ENCODE peak calls at places on chromosomes 1 and 21, in seven cellular contexts. One of them, this sample, is unnamed.

GRCh38 chr1:9229549-9229948 is 5.0 kb upstream of the H6PD start:
- DNase-seq in GM12864: no peak
- DNase-seq in CD8-positive, alpha-beta T cell: no peak
- DNase-seq in endothelial cell: no peak
- DNase-seq in fibroblast of villous mesenchyme: no peak
- DNase-seq in cardiac muscle cell: no peak
- DNase-seq in HCT116: no peak
- DNase-seq in this sample: no peak

GRCh38 chr1:183881387-183882084 is 76.6 kb downstream of the RGL1 start:
- DNase-seq in HCT116: no peak
- DNase-seq in endothelial cell: peak
- DNase-seq in CD8-positive, alpha-beta T cell: no peak
- DNase-seq in fibroblast of villous mesenchyme: peak
- DNase-seq in cardiac muscle cell: peak
- DNase-seq in GM12864: no peak
- DNase-seq in this sample: peak

GRCh38 chr1:166952002-166952746 is 23.2 kb downstream of the ILDR2 start:
- DNase-seq in GM12864: no peak
- DNase-seq in endothelial cell: no peak
- DNase-seq in fibroblast of villous mesenchyme: peak
- DNase-seq in CD8-positive, alpha-beta T cell: no peak
- DNase-seq in cardiac muscle cell: no peak
- DNase-seq in HCT116: peak
- DNase-seq in this sample: no peak

GRCh38 chr1:204819495-204819894 is 51.2 kb upstream of the NFASC start:
- DNase-seq in CD8-positive, alpha-beta T cell: no peak
- DNase-seq in cardiac muscle cell: no peak
- DNase-seq in GM12864: no peak
- DNase-seq in fibroblast of villous mesenchyme: no peak
- DNase-seq in HCT116: no peak
- DNase-seq in endothelial cell: no peak
- DNase-seq in this sample: no peak

GRCh38 chr1:33300673-33301072 is 20.2 kb downstream of the A3GALT2 start:
- DNase-seq in fibroblast of villous mesenchyme: peak
- DNase-seq in HCT116: no peak
- DNase-seq in cardiac muscle cell: no peak
- DNase-seq in CD8-positive, alpha-beta T cell: no peak
- DNase-seq in endothelial cell: no peak
- DNase-seq in GM12864: no peak
- DNase-seq in this sample: no peak

GRCh38 chr1:66335859-66336640 is 197.9 kb upstream of the SGIP1 start:
- DNase-seq in HCT116: no peak
- DNase-seq in fibroblast of villous mesenchyme: peak
- DNase-seq in cardiac muscle cell: no peak
- DNase-seq in GM12864: peak
- DNase-seq in endothelial cell: peak
- DNase-seq in CD8-positive, alpha-beta T cell: peak
- DNase-seq in this sample: no peak

GRCh38 chr1:235423214-235423652 is 56.0 kb downstream of the TBCE start:
- DNase-seq in HCT116: no peak
- DNase-seq in GM12864: no peak
- DNase-seq in endothelial cell: no peak
- DNase-seq in fibroblast of villous mesenchyme: no peak
- DNase-seq in cardiac muscle cell: no peak
- DNase-seq in CD8-positive, alpha-beta T cell: peak
- DNase-seq in this sample: no peak

GRCh38 chr1:211133393-211133840 is 531 bp downstream of the KCNH1 start:
- DNase-seq in GM12864: no peak
- DNase-seq in CD8-positive, alpha-beta T cell: peak
- DNase-seq in endothelial cell: peak
- DNase-seq in HCT116: no peak
- DNase-seq in cardiac muscle cell: peak
- DNase-seq in fibroblast of villous mesenchyme: no peak
- DNase-seq in this sample: no peak

GRCh38 chr1:89483010-89483756 is 41.4 kb upstream of the LRRC8B start:
- DNase-seq in HCT116: peak
- DNase-seq in GM12864: peak
- DNase-seq in endothelial cell: peak
- DNase-seq in cardiac muscle cell: peak
- DNase-seq in fibroblast of villous mesenchyme: peak
- DNase-seq in CD8-positive, alpha-beta T cell: peak
- DNase-seq in this sample: peak

GRCh38 chr1:83761084-83761760 is 237.7 kb downstream of the TTLL7 start:
- DNase-seq in CD8-positive, alpha-beta T cell: no peak
- DNase-seq in fibroblast of villous mesenchyme: no peak
- DNase-seq in GM12864: peak
- DNase-seq in endothelial cell: no peak
- DNase-seq in HCT116: no peak
- DNase-seq in cardiac muscle cell: peak
- DNase-seq in this sample: no peak

GRCh38 chr1:171868217-171868616 is 26.9 kb downstream of the DNM3 start:
- DNase-seq in HCT116: no peak
- DNase-seq in fibroblast of villous mesenchyme: no peak
- DNase-seq in CD8-positive, alpha-beta T cell: no peak
- DNase-seq in GM12864: no peak
- DNase-seq in endothelial cell: no peak
- DNase-seq in cardiac muscle cell: no peak
- DNase-seq in this sample: no peak

GRCh38 chr1:111789077-111789476 is 33.4 kb downstream of the DDX20 start:
- DNase-seq in fibroblast of villous mesenchyme: peak
- DNase-seq in cardiac muscle cell: no peak
- DNase-seq in CD8-positive, alpha-beta T cell: no peak
- DNase-seq in endothelial cell: no peak
- DNase-seq in HCT116: no peak
- DNase-seq in GM12864: no peak
- DNase-seq in this sample: no peak

GRCh38 chr1:196517193-196517592 is 91.0 kb downstream of the KCNT2 start:
- DNase-seq in HCT116: no peak
- DNase-seq in CD8-positive, alpha-beta T cell: no peak
- DNase-seq in cardiac muscle cell: no peak
- DNase-seq in fibroblast of villous mesenchyme: no peak
- DNase-seq in GM12864: no peak
- DNase-seq in endothelial cell: no peak
- DNase-seq in this sample: no peak

GRCh38 chr1:118113261-118113660 is 71.8 kb downstream of the SPAG17 start:
- DNase-seq in cardiac muscle cell: no peak
- DNase-seq in fibroblast of villous mesenchyme: no peak
- DNase-seq in endothelial cell: no peak
- DNase-seq in CD8-positive, alpha-beta T cell: no peak
- DNase-seq in HCT116: no peak
- DNase-seq in GM12864: no peak
- DNase-seq in this sample: no peak

GRCh38 chr21:41961282-41961701 is 7.5 kb upstream of the C2CD2 start:
- DNase-seq in HCT116: no peak
- DNase-seq in endothelial cell: no peak
- DNase-seq in GM12864: no peak
- DNase-seq in fibroblast of villous mesenchyme: no peak
- DNase-seq in cardiac muscle cell: no peak
- DNase-seq in CD8-positive, alpha-beta T cell: no peak
- DNase-seq in this sample: no peak

GRCh38 chr1:80445021-80445420 is 1355.7 kb upstream of the ADGRL2 start:
- DNase-seq in endothelial cell: no peak
- DNase-seq in cardiac muscle cell: no peak
- DNase-seq in GM12864: no peak
- DNase-seq in HCT116: peak
- DNase-seq in CD8-positive, alpha-beta T cell: no peak
- DNase-seq in fibroblast of villous mesenchyme: no peak
- DNase-seq in this sample: no peak

GRCh38 chr21:15774590-15774989 is 44.8 kb downstream of the USP25 start:
- DNase-seq in fibroblast of villous mesenchyme: peak
- DNase-seq in cardiac muscle cell: no peak
- DNase-seq in CD8-positive, alpha-beta T cell: no peak
- DNase-seq in endothelial cell: no peak
- DNase-seq in GM12864: no peak
- DNase-seq in HCT116: no peak
- DNase-seq in this sample: no peak

GRCh38 chr21:29240136-29240535 is 58.6 kb upstream of the BACH1 start:
- DNase-seq in HCT116: no peak
- DNase-seq in fibroblast of villous mesenchyme: no peak
- DNase-seq in endothelial cell: no peak
- DNase-seq in CD8-positive, alpha-beta T cell: no peak
- DNase-seq in GM12864: no peak
- DNase-seq in cardiac muscle cell: no peak
- DNase-seq in this sample: no peak

GRCh38 chr1:45828841-45829240 is 25.4 kb downstream of the MAST2 start:
- DNase-seq in CD8-positive, alpha-beta T cell: no peak
- DNase-seq in HCT116: no peak
- DNase-seq in fibroblast of villous mesenchyme: no peak
- DNase-seq in GM12864: no peak
- DNase-seq in cardiac muscle cell: no peak
- DNase-seq in endothelial cell: no peak
- DNase-seq in this sample: no peak

GRCh38 chr1:31669786-31670582 is 25.3 kb upstream of the PEF1 start:
- DNase-seq in GM12864: no peak
- DNase-seq in CD8-positive, alpha-beta T cell: peak
- DNase-seq in fibroblast of villous mesenchyme: peak
- DNase-seq in HCT116: peak
- DNase-seq in endothelial cell: no peak
- DNase-seq in cardiac muscle cell: peak
- DNase-seq in this sample: no peak

GRCh38 chr1:15116966-15117365 is 36.6 kb upstream of the TMEM51 start:
- DNase-seq in GM12864: no peak
- DNase-seq in endothelial cell: no peak
- DNase-seq in cardiac muscle cell: peak
- DNase-seq in HCT116: no peak
- DNase-seq in fibroblast of villous mesenchyme: no peak
- DNase-seq in CD8-positive, alpha-beta T cell: no peak
- DNase-seq in this sample: no peak

GRCh38 chr21:43308101-43308500 is 118.8 kb downstream of the SIK1 start:
- DNase-seq in CD8-positive, alpha-beta T cell: no peak
- DNase-seq in fibroblast of villous mesenchyme: no peak
- DNase-seq in cardiac muscle cell: no peak
- DNase-seq in GM12864: no peak
- DNase-seq in HCT116: no peak
- DNase-seq in endothelial cell: no peak
- DNase-seq in this sample: no peak

GRCh38 chr1:241551759-241552638 is 19.8 kb downstream of the KMO start:
- DNase-seq in cardiac muscle cell: no peak
- DNase-seq in HCT116: no peak
- DNase-seq in GM12864: peak
- DNase-seq in CD8-positive, alpha-beta T cell: peak
- DNase-seq in endothelial cell: no peak
- DNase-seq in fibroblast of villous mesenchyme: no peak
- DNase-seq in this sample: no peak

GRCh38 chr1:235008239-235008638 is 120.4 kb downstream of the TOMM20 start:
- DNase-seq in endothelial cell: no peak
- DNase-seq in GM12864: no peak
- DNase-seq in HCT116: no peak
- DNase-seq in fibroblast of villous mesenchyme: no peak
- DNase-seq in CD8-positive, alpha-beta T cell: no peak
- DNase-seq in cardiac muscle cell: no peak
- DNase-seq in this sample: no peak

GRCh38 chr1:191343816-191344215 is 814.4 kb upstream of the RGS18 start:
- DNase-seq in fibroblast of villous mesenchyme: peak
- DNase-seq in cardiac muscle cell: no peak
- DNase-seq in HCT116: no peak
- DNase-seq in CD8-positive, alpha-beta T cell: no peak
- DNase-seq in GM12864: no peak
- DNase-seq in endothelial cell: no peak
- DNase-seq in this sample: no peak

GRCh38 chr1:233707153-233707905 is 93.4 kb downstream of the KCNK1 start:
- DNase-seq in HCT116: peak
- DNase-seq in CD8-positive, alpha-beta T cell: no peak
- DNase-seq in cardiac muscle cell: no peak
- DNase-seq in endothelial cell: no peak
- DNase-seq in GM12864: no peak
- DNase-seq in fibroblast of villous mesenchyme: peak
- DNase-seq in this sample: no peak

DNA sequence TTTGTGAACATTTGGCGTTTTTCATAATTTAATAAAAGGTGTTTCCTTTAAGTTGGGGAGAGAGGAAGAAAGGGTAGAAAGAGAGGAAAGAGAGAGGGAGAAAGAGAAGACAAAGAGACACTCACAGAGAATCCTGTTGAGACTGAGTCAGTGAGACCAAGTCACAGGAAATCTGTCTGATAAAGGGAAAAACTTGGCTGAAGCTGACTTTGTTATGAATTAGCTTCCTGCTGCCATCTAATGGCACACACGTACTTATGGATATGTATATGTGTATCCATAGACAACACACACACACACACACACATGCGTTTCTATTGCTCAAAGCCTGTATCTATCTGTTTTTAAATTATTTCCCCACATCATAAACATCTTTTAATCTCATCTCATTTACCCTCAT is 42.5 kb upstream of the DISC1 start:
- DNase-seq in fibroblast of villous mesenchyme: peak
- DNase-seq in HCT116: peak
- DNase-seq in GM12864: no peak
- DNase-seq in endothelial cell: no peak
- DNase-seq in CD8-positive, alpha-beta T cell: no peak
- DNase-seq in cardiac muscle cell: no peak
- DNase-seq in this sample: no peak
- TF ChIP-seq CTCF in fibroblast of villous mesenchyme: peak
- TF ChIP-seq CTCF in HCT116: peak
- TF ChIP-seq CTCF in GM12864: no peak
- TF ChIP-seq CTCF in endothelial cell: no peak
- TF ChIP-seq CTCF in CD8-positive, alpha-beta T cell: no peak
- TF ChIP-seq CTCF in cardiac muscle cell: peak
- TF ChIP-seq CTCF in this sample: no peak

DNA sequence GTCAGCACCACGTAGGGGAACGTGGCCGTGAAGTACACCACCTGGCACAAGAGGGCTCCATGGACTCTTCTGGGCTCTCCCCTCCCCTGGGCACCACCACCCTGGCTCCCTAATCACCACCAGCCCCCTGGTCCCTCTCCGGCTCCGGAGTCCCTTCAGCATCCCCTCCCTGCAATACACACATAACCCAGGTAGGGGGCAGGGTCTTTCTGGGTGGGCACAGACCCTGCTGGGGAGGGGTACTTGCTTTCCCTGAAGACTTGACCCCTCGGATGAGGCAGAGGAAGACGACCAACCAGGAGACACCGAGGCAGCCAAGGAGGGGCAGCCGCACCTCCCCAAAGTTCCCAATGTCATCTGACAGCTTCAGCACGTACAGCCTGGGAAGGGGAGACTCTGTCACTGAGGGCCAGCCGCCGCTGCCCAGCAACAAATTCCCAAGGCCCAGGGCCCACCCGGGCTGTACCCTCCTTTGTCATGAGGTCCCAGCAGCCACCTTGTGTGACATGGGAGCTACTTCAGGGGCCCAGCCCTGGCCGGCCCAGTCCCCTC is 11.3 kb downstream of the CCDC24 start:
- DNase-seq in GM12864: no peak
- DNase-seq in cardiac muscle cell: no peak
- DNase-seq in CD8-positive, alpha-beta T cell: no peak
- DNase-seq in fibroblast of villous mesenchyme: no peak
- DNase-seq in HCT116: no peak
- DNase-seq in endothelial cell: no peak
- DNase-seq in this sample: no peak
- TF ChIP-seq CTCF in GM12864: peak
- TF ChIP-seq CTCF in cardiac muscle cell: peak
- TF ChIP-seq CTCF in CD8-positive, alpha-beta T cell: no peak
- TF ChIP-seq CTCF in fibroblast of villous mesenchyme: peak
- TF ChIP-seq CTCF in HCT116: no peak
- TF ChIP-seq CTCF in endothelial cell: peak
- TF ChIP-seq CTCF in this sample: peak

GRCh38 chr21:18913914-18914313 is 510.3 kb upstream of the TMPRSS15 start:
- DNase-seq in CD8-positive, alpha-beta T cell: no peak
- DNase-seq in GM12864: no peak
- DNase-seq in fibroblast of villous mesenchyme: no peak
- DNase-seq in HCT116: no peak
- DNase-seq in cardiac muscle cell: no peak
- DNase-seq in endothelial cell: no peak
- DNase-seq in this sample: no peak
- TF ChIP-seq CTCF in CD8-positive, alpha-beta T cell: no peak
- TF ChIP-seq CTCF in GM12864: no peak
- TF ChIP-seq CTCF in fibroblast of villous mesenchyme: no peak
- TF ChIP-seq CTCF in HCT116: no peak
- TF ChIP-seq CTCF in cardiac muscle cell: no peak
- TF ChIP-seq CTCF in endothelial cell: no peak
- TF ChIP-seq CTCF in this sample: no peak

GRCh38 chr1:150429805-150430204 is 57.4 kb upstream of the TARS2 start:
- DNase-seq in GM12864: no peak
- DNase-seq in cardiac muscle cell: peak
- DNase-seq in endothelial cell: no peak
- DNase-seq in CD8-positive, alpha-beta T cell: no peak
- DNase-seq in fibroblast of villous mesenchyme: peak
- DNase-seq in HCT116: no peak
- DNase-seq in this sample: no peak
- TF ChIP-seq CTCF in GM12864: no peak
- TF ChIP-seq CTCF in cardiac muscle cell: peak
- TF ChIP-seq CTCF in endothelial cell: no peak
- TF ChIP-seq CTCF in CD8-positive, alpha-beta T cell: no peak
- TF ChIP-seq CTCF in fibroblast of villous mesenchyme: peak
- TF ChIP-seq CTCF in HCT116: peak
- TF ChIP-seq CTCF in this sample: no peak

This sample was measured in mesothelial cell of epicardium.